ENCODE peak calls at places on chromosomes 2 and 18, in six cellular contexts. L is CD8-positive, alpha-beta T cell; K is CD8-positive, alpha-beta memory T cell; Z is AG04450; N is choroid plexus epithelial cell; I is fibroblast of mammary gland. H is an unnamed sample.

GRCh38 chr2:136006658-136007057 is 21.2 kb upstream of the DARS1 start:
- DNase-seq in L (no peak), K (no peak), Z (no peak), N (peak; percentile 9), I (no peak), H (no peak)

GRCh38 chr2:213232649-213233437 is 51.4 kb upstream of the SPAG16 start:
- DNase-seq in L (peak; percentile 40), K (peak; percentile 56), Z (no peak), N (peak; percentile 96), I (no peak), H (peak; percentile 94)

GRCh38 chr18:80033181-80034067 is 810 bp upstream of the RBFA start:
- DNase-seq in L (peak; percentile 73), K (peak; percentile 82), Z (no peak), N (peak; percentile 28), I (peak; percentile 49), H (no peak)

GRCh38 chr2:112055833-112056625 is 960 bp downstream of the TMEM87B start:
- DNase-seq in L (peak; percentile 12), K (peak; percentile 11), Z (peak; percentile 81), N (peak; percentile 93), I (peak; percentile 97), H (no peak)

GRCh38 chr2:213246665-213247281 is 37.5 kb upstream of the SPAG16 start:
- DNase-seq in L (peak; percentile 62), K (peak; percentile 31), Z (peak; percentile 18), N (peak; percentile 83), I (peak; percentile 69), H (peak; percentile 54)

GRCh38 chr2:240930631-240931318 is 24.6 kb downstream of the CROCC2 start:
- DNase-seq in L (no peak), K (no peak), Z (no peak), N (no peak), I (no peak), H (no peak)

GRCh38 chr2:239208470-239209180 is 192.2 kb downstream of the HDAC4 start:
- DNase-seq in L (no peak), K (no peak), Z (no peak), N (no peak), I (no peak), H (no peak)

GRCh38 chr2:148643421-148643820 is 1.1 kb upstream of the EPC2 start:
- DNase-seq in L (no peak), K (no peak), Z (no peak), N (no peak), I (no peak), H (peak; percentile 5)

GRCh38 chr2:99430614-99431258 is 59.1 kb downstream of the REV1 start:
- DNase-seq in L (no peak), K (no peak), Z (peak; percentile 84), N (peak; percentile 66), I (peak; percentile 49), H (no peak)

GRCh38 chr18:78927616-78928015 is 52.0 kb upstream of the SALL3 start:
- DNase-seq in L (no peak), K (no peak), Z (no peak), N (no peak), I (no peak), H (no peak)

GRCh38 chr2:10301946-10302478 is 692 bp upstream of the HPCAL1 start:
- DNase-seq in L (no peak), K (no peak), Z (no peak), N (no peak), I (no peak), H (no peak)

GRCh38 chr18:12886498-12887126 is 2.6 kb upstream of the PTPN2 start:
- DNase-seq in L (no peak), K (no peak), Z (no peak), N (no peak), I (peak; percentile 20), H (peak; percentile 39)

GRCh38 chr2:99974966-99975365 is 167.4 kb downstream of the AFF3 start:
- DNase-seq in L (no peak), K (no peak), Z (no peak), N (peak; percentile 36), I (peak; percentile 64), H (no peak)

GRCh38 chr2:208025037-208025813 is at the start of gene PLEKHM3:
- DNase-seq in L (peak; percentile 71), K (peak; percentile 59), Z (peak; percentile 75), N (peak; percentile 92), I (peak; percentile 84), H (peak; percentile 38)

GRCh38 chr18:7206231-7206630 is 24.7 kb upstream of the LRRC30 start:
- DNase-seq in L (no peak), K (no peak), Z (no peak), N (no peak), I (no peak), H (no peak)

GRCh38 chr2:8569332-8569930 is 112.4 kb upstream of the ID2 start:
- DNase-seq in L (no peak), K (no peak), Z (no peak), N (no peak), I (no peak), H (no peak)

GRCh38 chr2:65227035-65227470 is 578 bp upstream of the ACTR2 start:
- DNase-seq in L (no peak), K (no peak), Z (no peak), N (peak; percentile 48), I (peak; percentile 30), H (no peak)

GRCh38 chr2:197993830-197994229 is 189.4 kb downstream of the PLCL1 start:
- DNase-seq in L (no peak), K (no peak), Z (no peak), N (no peak), I (peak; percentile 44), H (no peak)

GRCh38 chr2:205802069-205802468 is 119.8 kb downstream of the NRP2 start:
- DNase-seq in L (no peak), K (no peak), Z (no peak), N (no peak), I (no peak), H (no peak)

GRCh38 chr2:156434461-156435291 is 1.5 kb upstream of the GPD2 start:
- DNase-seq in L (peak; percentile 33), K (no peak), Z (no peak), N (peak; percentile 71), I (peak; percentile 48), H (peak; percentile 38)

GRCh38 chr2:205520311-205520710 is 162.0 kb upstream of the NRP2 start:
- DNase-seq in L (no peak), K (no peak), Z (no peak), N (no peak), I (no peak), H (no peak)

GRCh38 chr2:127157651-127158460 is 50.9 kb upstream of the BIN1 start:
- DNase-seq in L (no peak), K (no peak), Z (no peak), N (peak; percentile 23), I (no peak), H (no peak)

GRCh38 chr2:228102949-228103348 is 78.5 kb downstream of the SPHKAP start:
- DNase-seq in L (no peak), K (no peak), Z (no peak), N (no peak), I (no peak), H (no peak)

GRCh38 chr2:33134086-33134763 is 187.5 kb downstream of the LTBP1 start:
- DNase-seq in L (no peak), K (no peak), Z (peak; percentile 98), N (peak; percentile 98), I (peak; percentile 100), H (no peak)

GRCh38 chr2:229725716-229726346 is 11.5 kb upstream of the DNER start:
- DNase-seq in L (no peak), K (no peak), Z (peak; percentile 76), N (peak; percentile 95), I (peak; percentile 94), H (no peak)

GRCh38 chr18:8212893-8213805 is 396.1 kb upstream of the RAB12 start:
- DNase-seq in L (no peak), K (no peak), Z (peak; percentile 48), N (peak; percentile 97), I (peak; percentile 84), H (no peak)

GRCh38 chr2:160207271-160207670 is 7.2 kb upstream of the ITGB6 start:
- DNase-seq in L (no peak), K (no peak), Z (no peak), N (no peak), I (no peak), H (no peak)

GRCh38 chr2:60954139-60954538 is 63.4 kb upstream of the PEX13 start:
- DNase-seq in L (no peak), K (peak; percentile 46), Z (no peak), N (no peak), I (no peak), H (no peak)

GRCh38 chr2:234960091-234961088 is 8.6 kb downstream of the SH3BP4 start:
- DNase-seq in L (no peak), K (no peak), Z (no peak), N (no peak), I (peak; percentile 26), H (no peak)

GRCh38 chr2:8575810-8576423 is 105.9 kb upstream of the ID2 start:
- DNase-seq in L (no peak), K (no peak), Z (no peak), N (no peak), I (no peak), H (no peak)

GRCh38 chr2:166234112-166234846 is 106.5 kb upstream of the SCN1A start:
- DNase-seq in L (no peak), K (no peak), Z (peak; percentile 33), N (peak; percentile 90), I (peak; percentile 56), H (no peak)

GRCh38 chr2:157438907-157439791 is 4.7 kb downstream of the CYTIP start:
- DNase-seq in L (no peak), K (no peak), Z (no peak), N (no peak), I (peak; percentile 49), H (peak; percentile 58)
- H3K4me3 ChIP-seq in L (peak overlapping the region; percentile 80), K (peak overlapping the region; percentile 93), Z (no peak overlapping the region), N (no peak overlapping the region), I (no peak overlapping the region), H (peak overlapping the region; percentile 100)

DNA sequence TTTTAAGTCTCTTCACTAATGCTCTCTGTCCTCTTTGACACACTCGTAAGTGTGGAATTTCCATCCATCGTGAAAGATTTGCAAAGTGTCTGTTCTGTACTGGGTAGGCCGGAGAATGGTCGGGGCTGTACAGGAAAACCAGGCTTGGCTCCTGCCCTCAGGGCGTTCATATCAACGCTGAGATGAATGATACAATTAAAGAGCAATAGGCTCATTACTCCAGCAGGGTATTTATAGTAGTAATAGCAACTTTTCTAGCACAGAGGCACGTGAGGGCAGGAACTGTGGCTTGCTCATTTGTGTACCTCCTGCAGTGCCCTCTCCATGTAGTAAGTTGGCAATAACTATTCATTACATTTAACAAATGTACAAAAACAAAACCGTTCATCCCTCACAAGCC is 5.3 kb upstream of the NCK2 start:
- DNase-seq in L (no peak), K (no peak), Z (no peak), N (no peak), I (no peak), H (no peak)
- H3K4me3 ChIP-seq in L (peak overlapping the region; percentile 36), K (peak overlapping the region; percentile 40), Z (no peak overlapping the region), N (no peak overlapping the region), I (no peak overlapping the region), H (peak overlapping the region; percentile 79)

GRCh38 chr2:24493713-24494112 is 2.7 kb downstream of the NCOA1 start:
- DNase-seq in L (no peak), K (no peak), Z (no peak), N (peak; percentile 29), I (peak; percentile 22), H (no peak)
- H3K4me3 ChIP-seq in L (no peak overlapping the region), K (no peak overlapping the region), Z (no peak overlapping the region), N (no peak overlapping the region), I (no peak overlapping the region), H (peak overlapping the region; percentile 79)

GRCh38 chr2:144771348-144771747 is 251.4 kb upstream of the ZEB2 start:
- DNase-seq in L (no peak), K (no peak), Z (no peak), N (no peak), I (no peak), H (no peak)

GRCh38 chr2:144774786-144775185 is 254.9 kb upstream of the ZEB2 start:
- DNase-seq in L (no peak), K (no peak), Z (no peak), N (no peak), I (no peak), H (no peak)

GRCh38 chr2:144770616-144771230 is 250.8 kb upstream of the ZEB2 start:
- DNase-seq in L (no peak), K (no peak), Z (no peak), N (no peak), I (no peak), H (no peak)
- H3K4me3 ChIP-seq in L (no peak overlapping the region), K (no peak overlapping the region), Z (no peak overlapping the region), N (no peak overlapping the region), I (no peak overlapping the region), H (no peak overlapping the region)